ENCODE peak calls at places on chromosomes 11 and 22, in seven cellular contexts. F, C, H, E, T, W and I are unnamed samples.

GRCh38 chr11:44870615-44871176 is 80.0 kb downstream of the TP53I11 start:
- DNase-seq in W (no peak), C (no peak), F (no peak), H (no peak), T (no peak), E (no peak), I (no peak)

GRCh38 chr22:28670691-28671261 is 8.9 kb downstream of the TTC28 start:
- DNase-seq in T (no peak), F (no peak), W (no peak), C (no peak), H (no peak), E (no peak), I (no peak)

GRCh38 chr11:22634897-22635629 is 9.4 kb upstream of the FANCF start:
- DNase-seq in E (peak), H (no peak), C (no peak), W (no peak), F (no peak), T (no peak), I (no peak)

GRCh38 chr11:202490-202889 is 4.7 kb downstream of the BET1L start:
- DNase-seq in C (no peak), T (no peak), H (no peak), W (no peak), F (peak), E (no peak), I (peak)

GRCh38 chr11:74611369-74611861 is 19.0 kb downstream of the POLD3 start:
- DNase-seq in T (no peak), H (no peak), W (no peak), E (no peak), C (no peak), F (no peak), I (no peak)

GRCh38 chr11:111949519-111950426 is 12.6 kb downstream of the DIXDC1 start:
- DNase-seq in C (no peak), H (no peak), E (no peak), W (no peak), T (no peak), F (no peak), I (no peak)

GRCh38 chr11:794766-795637 is 3.1 kb downstream of the SLC25A22 start:
- DNase-seq in F (no peak), C (peak), H (no peak), W (no peak), T (no peak), E (peak), I (no peak)

GRCh38 chr11:126104420-126104819 is 41.8 kb upstream of the CDON start:
- DNase-seq in W (no peak), H (no peak), F (no peak), E (no peak), C (no peak), T (no peak), I (no peak)

GRCh38 chr22:26975381-26975780 is 318.0 kb downstream of the MIAT start:
- DNase-seq in E (no peak), W (no peak), T (no peak), H (no peak), F (no peak), C (no peak), I (no peak)

GRCh38 chr11:44831605-44832394 is 105.0 kb downstream of the TSPAN18 start:
- DNase-seq in T (no peak), F (no peak), C (no peak), E (no peak), H (no peak), W (no peak), I (no peak)

GRCh38 chr11:36195496-36196346 is 93.5 kb downstream of the COMMD9 start:
- DNase-seq in H (no peak), W (no peak), F (no peak), C (no peak), T (no peak), E (no peak), I (no peak)

GRCh38 chr11:78268516-78269410 is 80.0 kb downstream of the USP35 start:
- DNase-seq in W (no peak), T (peak), C (no peak), E (no peak), F (no peak), H (no peak), I (no peak)

GRCh38 chr11:62548545-62549335 is 2.1 kb upstream of the AHNAK start:
- DNase-seq in E (peak), C (no peak), F (no peak), H (no peak), W (no peak), T (peak), I (no peak)

GRCh38 chr22:45036154-45036553 is 26.3 kb upstream of the PHF21B start:
- DNase-seq in E (no peak), T (no peak), H (no peak), C (no peak), W (no peak), F (no peak), I (no peak)

GRCh38 chr22:44671742-44672141 is 30.3 kb upstream of the PRR5 start:
- DNase-seq in T (no peak), H (no peak), E (no peak), F (no peak), C (no peak), W (no peak), I (no peak)

GRCh38 chr11:560305-561147 is at the start of the genes LMNTD2 and RASSF7:
- DNase-seq in T (peak), C (peak), E (peak), F (peak), W (peak), H (peak), I (no peak)

GRCh38 chr22:45009881-45010531 is at the start of gene PHF21B:
- DNase-seq in C (peak), F (no peak), W (no peak), E (no peak), T (peak), H (peak), I (no peak)

GRCh38 chr11:29173660-29174062 is 843.2 kb downstream of the KCNA4 start:
- DNase-seq in H (no peak), W (no peak), C (no peak), F (no peak), T (no peak), E (no peak), I (no peak)

GRCh38 chr22:19826619-19826950 is 28.1 kb downstream of the GNB1L start:
- DNase-seq in C (no peak), H (no peak), F (no peak), T (no peak), W (no peak), E (no peak), I (no peak)
- TF ChIP-seq CTCF in C (no peak), H (no peak), F (no peak), T (no peak), W (no peak), E (no peak), I (no peak)

GRCh38 chr11:2869561-2870427 is 15.8 kb downstream of the CDKN1C start:
- DNase-seq in W (no peak), E (no peak), C (peak), H (no peak), T (no peak), F (no peak), I (no peak)

GRCh38 chr11:2868604-2869526 is 16.7 kb downstream of the CDKN1C start:
- DNase-seq in F (no peak), C (peak), E (no peak), W (no peak), H (no peak), T (no peak), I (no peak)

GRCh38 chr11:2866178-2866577 is 19.4 kb downstream of the CDKN1C start:
- DNase-seq in H (no peak), W (no peak), T (no peak), F (no peak), C (no peak), E (no peak), I (no peak)

GRCh38 chr11:2867142-2867541 is 18.4 kb downstream of the CDKN1C start:
- DNase-seq in T (no peak), F (no peak), C (no peak), E (no peak), W (no peak), H (no peak), I (no peak)

DNA sequence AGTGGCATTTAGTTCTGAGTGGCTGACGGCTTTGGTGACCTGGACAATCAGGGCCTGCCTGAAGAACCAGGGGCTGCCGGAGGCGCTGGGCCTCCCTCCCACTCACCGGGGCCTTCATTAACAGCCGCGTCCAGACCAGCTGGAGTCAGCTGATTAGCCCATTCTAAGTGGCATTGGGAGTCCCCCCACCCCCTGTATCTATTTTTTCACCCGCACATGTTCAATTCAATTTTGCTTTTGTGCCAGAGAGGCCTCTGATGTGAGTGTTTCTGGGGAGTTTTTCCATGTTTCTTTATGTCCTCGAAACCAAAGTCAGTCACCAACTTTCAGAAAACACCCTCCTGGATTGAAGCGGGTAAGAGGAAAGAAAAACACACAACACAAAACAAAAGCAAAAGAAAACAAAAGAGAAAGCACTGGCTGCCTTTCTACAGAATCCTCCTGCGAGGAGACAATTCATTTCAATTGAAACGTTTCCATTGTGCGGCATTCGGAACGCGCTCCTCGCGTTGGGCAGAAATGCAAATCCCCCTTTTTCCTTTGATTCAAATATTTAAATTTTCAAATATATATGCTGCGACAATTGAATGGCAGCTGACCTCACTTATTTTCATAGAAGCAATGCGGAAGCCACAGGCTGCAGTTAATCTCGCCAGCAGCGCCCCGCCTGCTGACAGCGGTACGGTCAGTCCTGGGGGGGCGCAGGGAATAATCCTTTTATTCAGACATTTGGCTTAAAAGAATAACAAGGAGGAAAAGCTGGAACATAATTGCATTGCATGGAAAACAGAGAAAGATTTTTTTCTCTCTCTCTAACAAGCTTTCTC is 17.6 kb downstream of the CDKN1C start:
- DNase-seq in H (no peak), F (no peak), T (no peak), C (peak), W (no peak), E (no peak), I (no peak)
- TF ChIP-seq CTCF in H (no peak), F (no peak), T (no peak), C (no peak), W (no peak), E (no peak), I (no peak)

GRCh38 chr22:33385611-33386010 is 327.4 kb upstream of the SYN3 start:
- DNase-seq in T (no peak), E (no peak), F (no peak), W (no peak), C (no peak), H (no peak), I (no peak)

GRCh38 chr22:33382427-33382826 is 324.2 kb upstream of the SYN3 start:
- DNase-seq in E (no peak), T (no peak), C (no peak), F (no peak), H (no peak), W (no peak), I (no peak)

GRCh38 chr22:33389927-33390326 is 331.7 kb upstream of the SYN3 start:
- DNase-seq in F (no peak), W (no peak), E (no peak), C (no peak), H (no peak), T (no peak), I (no peak)

GRCh38 chr22:33381531-33382406 is 323.6 kb upstream of the SYN3 start:
- DNase-seq in E (no peak), W (no peak), T (no peak), H (no peak), F (no peak), C (no peak), I (no peak)

GRCh38 chr22:33386270-33386669 is 328.1 kb upstream of the SYN3 start:
- DNase-seq in C (no peak), T (no peak), F (no peak), W (no peak), H (no peak), E (no peak), I (no peak)
- TF ChIP-seq CTCF in C (no peak), T (no peak), F (no peak), W (no peak), H (no peak), E (no peak), I (no peak)

DNA sequence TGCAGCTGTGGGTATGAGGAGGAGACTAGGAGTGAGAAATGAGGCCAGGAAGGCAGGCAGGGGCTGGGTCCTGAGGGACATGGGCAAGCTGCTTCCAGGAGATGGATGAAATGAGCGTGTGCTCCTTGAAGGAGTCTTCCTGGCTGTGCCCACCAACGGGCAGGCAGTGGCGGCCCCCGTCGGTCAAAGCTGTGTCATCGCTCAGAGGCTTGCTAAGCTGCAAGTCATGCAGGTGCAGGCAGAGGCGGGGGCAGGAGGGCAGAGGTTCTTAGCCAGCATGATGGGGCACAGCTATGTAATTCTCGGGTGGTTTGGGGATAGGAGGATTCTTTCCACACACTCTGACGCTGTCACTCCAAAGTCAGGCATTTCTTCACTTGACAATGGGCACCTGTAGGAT is 12.5 kb upstream of the PEX26 start:
- DNase-seq in F (no peak), H (no peak), T (no peak), C (no peak), W (no peak), E (no peak), I (peak)
- TF ChIP-seq CTCF in F (no peak), H (no peak), T (no peak), C (no peak), W (no peak), E (no peak), I (peak)

GRCh38 chr11:17564687-17565042 is 17.6 kb downstream of the OTOG start:
- DNase-seq in H (no peak), C (peak), E (no peak), F (no peak), T (no peak), W (no peak), I (no peak)
- TF ChIP-seq CTCF in H (peak), C (no peak), E (no peak), F (no peak), T (no peak), W (no peak), I (peak)

GRCh38 chr11:116691779-116692178 is 81.0 kb downstream of the BUD13 start:
- DNase-seq in W (no peak), H (peak), C (peak), T (no peak), E (no peak), F (no peak), I (peak)
- TF ChIP-seq CTCF in W (peak), H (peak), C (peak), T (peak), E (peak), F (peak), I (peak)

GRCh38 chr11:73359930-73360742 is 16.1 kb upstream of the RELT start:
- DNase-seq in W (no peak), F (no peak), T (no peak), C (peak), E (no peak), H (peak), I (no peak)
- TF ChIP-seq CTCF in W (peak), F (no peak), T (peak), C (peak), E (no peak), H (peak), I (peak)

GRCh38 chr22:46104881-46105493 is 45.3 kb upstream of the PPARA start:
- DNase-seq in T (no peak), E (no peak), C (no peak), W (no peak), F (no peak), H (no peak), I (no peak)
- TF ChIP-seq CTCF in T (no peak), E (no peak), C (no peak), W (no peak), F (no peak), H (no peak), I (peak)